ENCODE peak calls at places on chromosome 13, in six cellular contexts. J, W, N, Q, C and D are unnamed samples.

GRCh38 chr13:74070065-74070464 is 64.1 kb downstream of the KLF12 start:
- DNase-seq in J (no peak), W (no peak), N (peak), Q (no peak), C (no peak), D (no peak)

GRCh38 chr13:104310861-104311260 is 1244.6 kb upstream of the SLC10A2 start:
- DNase-seq in J (no peak), W (no peak), N (no peak), Q (no peak), C (no peak), D (no peak)

GRCh38 chr13:36713842-36714241 is 40.0 kb downstream of the SERTM1 start:
- DNase-seq in J (no peak), W (no peak), N (no peak), Q (no peak), C (no peak), D (no peak)

GRCh38 chr13:111598751-111599150 is 278.3 kb downstream of the TEX29 start:
- DNase-seq in J (no peak), W (no peak), N (no peak), Q (no peak), C (no peak), D (no peak)

GRCh38 chr13:28423010-28423409 is 71.9 kb downstream of the FLT1 start:
- DNase-seq in J (no peak), W (no peak), N (peak), Q (no peak), C (no peak), D (no peak)

GRCh38 chr13:89660752-89661151 is 1686.7 kb upstream of the MIR17HG start:
- DNase-seq in J (no peak), W (no peak), N (no peak), Q (no peak), C (no peak), D (no peak)

GRCh38 chr13:91185294-91185863 is 162.1 kb upstream of the MIR17HG start:
- DNase-seq in J (no peak), W (no peak), N (no peak), Q (no peak), C (peak), D (no peak)

GRCh38 chr13:37752156-37752555 is 117.4 kb downstream of the TRPC4 start:
- DNase-seq in J (no peak), W (no peak), N (no peak), Q (no peak), C (no peak), D (no peak)

GRCh38 chr13:21324793-21325192 is 134.3 kb downstream of the ZDHHC20 start:
- DNase-seq in J (peak), W (no peak), N (no peak), Q (no peak), C (no peak), D (no peak)

GRCh38 chr13:80363890-80364503 is 23.1 kb upstream of the SPRY2 start:
- DNase-seq in J (no peak), W (no peak), N (no peak), Q (no peak), C (peak), D (no peak)

GRCh38 chr13:51811046-51811445 is 7.1 kb upstream of the DHRS12 start:
- DNase-seq in J (no peak), W (no peak), N (no peak), Q (no peak), C (no peak), D (no peak)

GRCh38 chr13:42969558-42970172 is 22.4 kb downstream of the EPSTI1 start:
- DNase-seq in J (peak), W (peak), N (no peak), Q (peak), C (peak), D (peak)

GRCh38 chr13:114229486-114229885 is 5.2 kb upstream of the CDC16 start:
- DNase-seq in J (no peak), W (no peak), N (no peak), Q (no peak), C (no peak), D (no peak)
- TF ChIP-seq TAF1 in J (no peak), W (no peak), N (no peak), Q (no peak), C (no peak), D (no peak)

GRCh38 chr13:112995395-112996091 is 26.5 kb downstream of the MCF2L start:
- DNase-seq in J (no peak), W (no peak), N (no peak), Q (no peak), C (no peak), D (no peak)
- TF ChIP-seq POLR2A in J (no peak), W (no peak), N (no peak), Q (no peak), C (no peak), D (no peak)

GRCh38 chr13:105527127-105527526 is 1008.3 kb downstream of the EFNB2 start:
- DNase-seq in J (no peak), W (no peak), N (no peak), Q (no peak), C (no peak), D (no peak)

DNA sequence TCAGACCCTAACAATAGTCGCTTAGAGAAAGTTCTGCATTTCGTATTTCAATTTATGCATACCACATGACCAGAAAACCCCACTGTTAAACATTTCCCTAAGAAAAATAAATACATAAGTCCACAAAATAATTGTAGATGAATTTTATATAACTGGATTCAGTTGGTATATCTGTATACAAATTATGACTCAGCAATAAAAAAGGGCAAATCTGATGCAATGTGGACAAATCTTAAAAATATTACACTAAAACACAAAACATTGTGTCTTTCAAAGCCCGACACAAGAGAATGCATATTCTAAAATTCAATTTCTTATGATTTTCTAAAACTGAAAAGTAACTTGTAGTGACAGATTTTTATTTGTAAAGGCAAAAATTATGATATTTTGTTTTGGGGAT is 1005.0 kb downstream of the EFNB2 start:
- DNase-seq in J (no peak), W (no peak), N (no peak), Q (no peak), C (no peak), D (no peak)
- TF ChIP-seq TAF1 in J (no peak), W (no peak), N (no peak), Q (no peak), C (no peak), D (no peak)

GRCh38 chr13:109784590-109785140 is 1.7 kb downstream of the IRS2 start:
- DNase-seq in J (peak), W (no peak), N (no peak), Q (no peak), C (no peak), D (no peak)
- TF ChIP-seq POLR2A in J (peak), W (no peak), N (no peak), Q (no peak), C (no peak), D (no peak)

DNA sequence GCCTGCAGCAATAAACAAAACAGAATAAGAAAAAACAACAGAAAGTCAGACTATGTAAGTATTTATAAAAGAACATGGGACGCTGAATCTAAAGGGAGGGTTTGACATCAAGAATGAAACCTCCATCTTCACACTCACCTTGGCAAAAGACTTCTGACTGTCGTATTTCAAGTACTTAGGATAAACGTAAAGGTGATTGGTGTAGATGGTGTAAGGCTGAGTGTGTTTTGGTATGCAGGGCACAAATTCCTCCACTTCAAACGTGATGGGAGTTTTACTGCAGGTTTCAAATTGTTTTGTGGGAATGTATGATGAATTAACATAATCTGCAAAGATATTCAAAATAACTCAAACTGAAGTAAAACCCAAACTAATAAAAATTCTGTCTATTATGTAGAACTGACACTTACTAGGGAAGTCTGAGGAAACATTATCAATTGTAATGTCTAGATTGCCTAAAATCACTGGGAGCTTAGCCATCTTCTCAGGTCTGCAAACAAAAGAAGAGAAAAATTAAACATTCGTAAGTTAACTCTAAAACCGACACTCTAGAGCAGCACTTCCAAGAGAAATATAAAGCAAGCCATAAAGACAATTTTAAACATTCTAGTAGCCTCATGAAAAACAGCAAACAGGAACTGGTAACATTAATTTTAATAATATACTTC is 89.5 kb downstream of the DOCK9 start:
- DNase-seq in J (no peak), W (no peak), N (no peak), Q (no peak), C (no peak), D (no peak)
- TF ChIP-seq TAF1 in J (no peak), W (no peak), N (no peak), Q (no peak), C (no peak), D (no peak)

GRCh38 chr13:109684836-109685602 is 101.4 kb downstream of the IRS2 start:
- DNase-seq in J (no peak), W (no peak), N (no peak), Q (no peak), C (no peak), D (no peak)
- TF ChIP-seq POLR2A in J (no peak), W (no peak), N (no peak), Q (no peak), C (no peak), D (no peak)

DNA sequence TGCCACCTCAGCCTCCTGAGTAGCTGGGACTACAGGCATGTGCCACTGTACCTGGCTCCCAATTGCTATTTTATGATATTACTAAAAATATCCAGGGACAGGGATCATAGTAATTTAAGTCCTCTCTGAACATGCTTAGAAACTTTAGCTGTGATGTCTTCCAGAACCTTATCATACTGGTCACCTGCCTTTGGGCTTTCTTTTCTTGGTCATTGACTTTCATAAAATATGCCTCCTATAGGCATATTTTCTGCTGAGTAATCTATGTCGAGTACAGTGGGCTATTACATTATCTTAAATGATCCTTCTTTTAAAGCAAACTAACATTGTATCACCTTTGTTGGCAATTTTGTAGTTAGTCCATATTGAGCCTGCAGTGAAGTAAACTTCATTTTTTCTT is 6.2 kb downstream of the UCHL3 start:
- DNase-seq in J (no peak), W (no peak), N (no peak), Q (no peak), C (no peak), D (no peak)
- TF ChIP-seq TAF1 in J (no peak), W (no peak), N (no peak), Q (no peak), C (no peak), D (no peak)

DNA sequence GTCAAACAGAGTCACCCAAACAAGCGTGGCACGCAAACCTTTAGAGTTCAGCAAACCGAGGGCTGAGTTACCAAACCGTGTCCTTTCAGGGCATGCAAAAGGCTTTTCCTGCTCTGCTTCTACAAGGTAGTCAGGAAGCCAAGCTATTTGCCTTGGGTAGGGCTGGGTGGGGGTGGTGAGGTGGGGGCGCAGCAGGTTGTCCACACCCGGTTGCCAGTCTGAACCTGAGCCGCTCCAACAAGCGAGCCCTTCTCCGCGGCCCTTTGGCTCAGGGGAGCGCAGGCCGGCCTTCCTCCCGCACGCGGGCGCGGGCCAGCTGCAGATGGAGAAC is 347 bp upstream of the CLDN10 start:
- DNase-seq in J (no peak), W (no peak), N (no peak), Q (no peak), C (no peak), D (no peak)
- TF ChIP-seq POLR2A in J (no peak), W (no peak), N (no peak), Q (no peak), C (no peak), D (no peak)

GRCh38 chr13:44575741-44576395 is at the start of gene TSC22D1:
- DNase-seq in J (peak), W (peak), N (no peak), Q (no peak), C (no peak), D (peak)
- TF ChIP-seq TAF1 in J (peak), W (no peak), N (no peak), Q (no peak), C (no peak), D (no peak)

GRCh38 chr13:23466144-23467002 is 32.9 kb upstream of the SACS start:
- DNase-seq in J (peak), W (peak), N (peak), Q (peak), C (peak), D (peak)
- TF ChIP-seq POLR2A in J (no peak), W (peak), N (peak), Q (no peak), C (no peak), D (peak)